ENCODE peak calls at places on chromosomes 2 and 18, in seven cellular contexts. H is AG04449, N is GM12878, A is BJ, D is transverse colon, J is lower leg skin, Q is tibial artery. M is an unnamed sample.

GRCh38 chr18:44597797-44598196 is 82.9 kb upstream of the SETBP1 start:
- DNase-seq in H (no peak), A (no peak), Q (no peak), N (no peak), D (no peak), J (no peak), M (no peak)

GRCh38 chr18:7945882-7946281 is 378.8 kb downstream of the PTPRM start:
- DNase-seq in J (no peak), N (no peak), A (peak; percentile 92), Q (no peak), D (no peak), H (peak; percentile 82), M (no peak)

GRCh38 chr18:73118121-73118816 is 250.5 kb upstream of the NETO1 start:
- DNase-seq in J (no peak), H (no peak), N (no peak), A (no peak), Q (no peak), D (no peak), M (no peak)

GRCh38 chr2:113251118-113251517 is 27.6 kb downstream of the PAX8 start:
- DNase-seq in N (no peak), J (no peak), H (no peak), A (no peak), Q (no peak), D (peak; percentile 23), M (no peak)

GRCh38 chr2:100819365-100820345 is at the start of gene NPAS2:
- DNase-seq in J (no peak), A (no peak), D (peak; percentile 59), Q (no peak), N (no peak), H (no peak), M (no peak)

GRCh38 chr2:163528640-163529217 is 207.1 kb downstream of the FIGN start:
- DNase-seq in D (no peak), H (no peak), A (no peak), N (no peak), Q (no peak), J (no peak), M (no peak)

GRCh38 chr2:146370821-146371220 is 1474.0 kb upstream of the ACVR2A start:
- DNase-seq in J (no peak), A (peak; percentile 58), D (no peak), N (no peak), Q (no peak), H (no peak), M (no peak)

GRCh38 chr2:194252127-194252526 is 1404.9 kb upstream of the SLC39A10 start:
- DNase-seq in Q (no peak), A (no peak), J (no peak), H (no peak), N (no peak), D (no peak), M (no peak)

GRCh38 chr2:104378853-104379374 is 475.0 kb upstream of the POU3F3 start:
- DNase-seq in H (no peak), D (peak; percentile 12), J (no peak), Q (no peak), N (no peak), A (no peak), M (no peak)

GRCh38 chr2:97848347-97848746 is 135.0 kb downstream of the ZAP70 start:
- DNase-seq in N (no peak), J (no peak), H (no peak), A (no peak), Q (no peak), D (no peak), M (no peak)

GRCh38 chr2:210461401-210461800 is 15.2 kb downstream of the LANCL1 start:
- DNase-seq in Q (no peak), J (no peak), H (no peak), A (no peak), N (peak; percentile 45), D (no peak), M (no peak)

GRCh38 chr18:9366126-9366714 is 31.6 kb downstream of the TWSG1 start:
- DNase-seq in N (no peak), D (peak; percentile 18), Q (peak; percentile 32), J (peak; percentile 61), H (no peak), A (no peak), M (no peak)

GRCh38 chr2:177273456-177273855 is 8.9 kb upstream of the NFE2L2 start:
- DNase-seq in Q (no peak), D (no peak), A (no peak), N (no peak), J (no peak), H (no peak), M (no peak)

GRCh38 chr2:72770879-72771461 is 54.9 kb downstream of the EXOC6B start:
- DNase-seq in J (peak; percentile 79), D (peak; percentile 58), H (no peak), Q (peak; percentile 64), A (peak; percentile 31), N (peak; percentile 37), M (no peak)

GRCh38 chr2:119440873-119441272 is 9.2 kb downstream of the TMEM37 start:
- DNase-seq in H (no peak), N (no peak), D (no peak), A (no peak), J (no peak), Q (no peak), M (no peak)

GRCh38 chr18:13725566-13726227 is 661 bp downstream of the FAM210A start:
- DNase-seq in J (no peak), N (no peak), A (no peak), D (no peak), H (no peak), Q (peak; percentile 20), M (no peak)

GRCh38 chr2:38274286-38275276 is 102.5 kb downstream of the ATL2 start:
- DNase-seq in A (peak; percentile 30), N (peak; percentile 65), J (peak; percentile 50), H (peak; percentile 37), Q (no peak), D (no peak), M (no peak)

GRCh38 chr18:26406294-26406693 is 142.1 kb downstream of the KCTD1 start:
- DNase-seq in A (no peak), H (no peak), N (no peak), J (no peak), Q (no peak), D (no peak), M (no peak)

GRCh38 chr2:113133696-113134558 is 6.5 kb downstream of the IL1RN start:
- DNase-seq in N (no peak), J (no peak), A (no peak), H (no peak), Q (no peak), D (no peak), M (no peak)

GRCh38 chr2:148681443-148681842 is 36.9 kb downstream of the EPC2 start:
- DNase-seq in H (no peak), A (no peak), Q (no peak), N (no peak), J (no peak), D (no peak), M (no peak)

GRCh38 chr2:188725981-188726380 is 248.2 kb upstream of the COL3A1 start:
- DNase-seq in Q (no peak), D (no peak), J (no peak), N (no peak), A (no peak), H (peak; percentile 17), M (no peak)

GRCh38 chr2:157302492-157303099 is 23.0 kb downstream of the ERMN start:
- DNase-seq in N (peak; percentile 21), J (no peak), Q (no peak), D (no peak), H (no peak), A (no peak), M (no peak)

GRCh38 chr2:25528173-25528572 is 145.2 kb downstream of the DTNB start:
- DNase-seq in H (peak; percentile 21), J (no peak), A (peak; percentile 32), Q (no peak), D (no peak), N (no peak), M (no peak)

GRCh38 chr2:19725392-19725791 is 176.4 kb downstream of the TTC32 start:
- DNase-seq in A (no peak), J (no peak), N (no peak), Q (no peak), H (no peak), D (no peak), M (no peak)

GRCh38 chr18:38006541-38006940 is 440.9 kb upstream of the CELF4 start:
- DNase-seq in A (no peak), H (no peak), D (no peak), Q (no peak), N (no peak), J (no peak), M (no peak)

GRCh38 chr2:172817411-172817810 is 81.8 kb downstream of the RAPGEF4 start:
- DNase-seq in D (no peak), N (no peak), Q (no peak), H (no peak), A (no peak), J (no peak), M (no peak)
- TF ChIP-seq CTCF in D (no peak), N (no peak), Q (no peak), H (no peak), A (no peak), J (no peak), M (no peak)

DNA sequence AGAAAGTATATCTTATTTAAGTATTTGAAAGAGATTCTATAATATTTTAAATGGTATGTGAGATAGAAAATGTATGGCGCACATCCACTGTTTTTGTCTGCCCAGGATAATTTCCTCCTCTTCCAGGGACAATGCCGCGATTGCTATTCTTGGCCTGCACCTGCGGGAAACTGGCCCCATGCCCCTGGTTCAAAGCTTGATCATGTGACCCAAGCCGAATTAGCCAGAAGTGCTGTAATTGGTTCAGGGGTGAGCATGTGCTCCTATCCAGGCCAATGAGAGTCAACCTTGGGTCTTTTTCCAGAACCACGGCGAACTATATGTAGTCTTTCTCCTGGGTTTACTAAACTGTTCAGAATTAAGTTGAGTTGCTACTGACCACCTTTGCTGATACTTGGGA is 38.2 kb upstream of the GREB1L start:
- DNase-seq in J (no peak), D (no peak), Q (no peak), H (no peak), A (no peak), N (no peak), M (no peak)
- TF ChIP-seq CTCF in J (no peak), D (no peak), Q (no peak), H (no peak), A (no peak), N (no peak), M (no peak)

GRCh38 chr2:44774826-44775492 is 166.5 kb upstream of the SIX3 start:
- DNase-seq in D (no peak), Q (no peak), H (no peak), N (no peak), J (no peak), A (no peak), M (no peak)
- TF ChIP-seq CTCF in D (no peak), Q (no peak), H (no peak), N (no peak), J (no peak), A (no peak), M (no peak)

DNA sequence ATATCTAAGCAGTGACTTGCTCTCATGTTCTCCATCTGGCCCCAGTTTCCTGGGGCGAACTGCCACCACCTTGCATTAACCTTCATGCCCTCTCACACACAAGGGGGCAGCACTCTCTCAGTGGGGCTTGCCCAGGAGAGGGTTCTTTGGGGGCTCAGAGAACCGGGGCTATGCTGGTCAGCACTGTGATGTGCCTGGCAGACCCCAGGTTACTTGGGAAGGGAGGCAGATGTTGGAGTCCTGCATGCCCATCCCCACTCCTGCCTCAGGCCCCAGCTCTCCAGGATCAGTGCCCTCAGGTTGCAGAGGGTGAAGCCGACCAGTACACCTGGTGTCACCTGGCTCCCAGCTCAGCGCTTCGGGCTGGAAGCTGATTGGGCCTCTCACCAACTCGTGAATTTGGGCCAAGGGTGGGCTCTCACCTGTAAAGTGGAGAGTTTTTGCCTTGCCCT is 396.2 kb upstream of the HS6ST1 start:
- DNase-seq in H (no peak), N (no peak), D (no peak), J (peak; percentile 10), A (no peak), Q (no peak), M (no peak)
- TF ChIP-seq CTCF in H (no peak), N (peak; percentile 32), D (no peak), J (no peak), A (no peak), Q (no peak), M (no peak)